ENCODE peak calls at places on chromosomes 11 and 22, in nine cellular contexts. One of them, this sample, is unnamed.

GRCh38 chr11:119373917-119374631 is 7.4 kb downstream of the USP2 start:
- DNase-seq in neuronal stem cell: peak; percentile 82
- DNase-seq in ascending aorta: no peak
- DNase-seq in Peyer's patch: peak; percentile 85
- DNase-seq in body of pancreas: peak; percentile 85
- DNase-seq in neural progenitor cell: peak; percentile 89
- DNase-seq in psoas muscle: peak; percentile 84
- DNase-seq in stomach: peak; percentile 83
- DNase-seq in aorta: peak; percentile 82
- DNase-seq in this sample: no peak

GRCh38 chr11:73152861-73153483 is 10.9 kb upstream of the FCHSD2 start:
- DNase-seq in stomach: peak; percentile 35
- DNase-seq in Peyer's patch: no peak
- DNase-seq in ascending aorta: no peak
- DNase-seq in neuronal stem cell: no peak
- DNase-seq in psoas muscle: no peak
- DNase-seq in aorta: no peak
- DNase-seq in neural progenitor cell: peak; percentile 15
- DNase-seq in body of pancreas: no peak
- DNase-seq in this sample: no peak

GRCh38 chr11:62909107-62909894 is 11.9 kb downstream of the CHRM1 start:
- DNase-seq in stomach: peak; percentile 90
- DNase-seq in ascending aorta: no peak
- DNase-seq in body of pancreas: peak; percentile 87
- DNase-seq in neuronal stem cell: peak; percentile 58
- DNase-seq in neural progenitor cell: peak; percentile 86
- DNase-seq in aorta: peak; percentile 68
- DNase-seq in psoas muscle: peak; percentile 75
- DNase-seq in Peyer's patch: peak; percentile 80
- DNase-seq in this sample: peak; percentile 69

GRCh38 chr22:38317237-38317994 is at the start of gene CSNK1E:
- DNase-seq in Peyer's patch: peak; percentile 86
- DNase-seq in psoas muscle: peak; percentile 90
- DNase-seq in neural progenitor cell: peak; percentile 92
- DNase-seq in neuronal stem cell: peak; percentile 69
- DNase-seq in stomach: peak; percentile 86
- DNase-seq in body of pancreas: peak; percentile 83
- DNase-seq in ascending aorta: peak; percentile 31
- DNase-seq in aorta: peak; percentile 86
- DNase-seq in this sample: peak; percentile 89

GRCh38 chr22:30884211-30885000 is 84.2 kb downstream of the MORC2 start:
- DNase-seq in aorta: peak; percentile 38
- DNase-seq in psoas muscle: peak; percentile 12
- DNase-seq in ascending aorta: no peak
- DNase-seq in neuronal stem cell: no peak
- DNase-seq in Peyer's patch: no peak
- DNase-seq in stomach: no peak
- DNase-seq in body of pancreas: no peak
- DNase-seq in neural progenitor cell: no peak
- DNase-seq in this sample: peak; percentile 22

GRCh38 chr11:28738549-28738948 is 630.4 kb downstream of the METTL15 start:
- DNase-seq in psoas muscle: no peak
- DNase-seq in neuronal stem cell: no peak
- DNase-seq in neural progenitor cell: no peak
- DNase-seq in stomach: no peak
- DNase-seq in ascending aorta: no peak
- DNase-seq in aorta: no peak
- DNase-seq in body of pancreas: no peak
- DNase-seq in Peyer's patch: no peak
- DNase-seq in this sample: no peak

GRCh38 chr22:19658967-19659804 is 55.1 kb upstream of the SEPTIN5 start:
- DNase-seq in Peyer's patch: no peak
- DNase-seq in aorta: no peak
- DNase-seq in neural progenitor cell: no peak
- DNase-seq in stomach: no peak
- DNase-seq in neuronal stem cell: no peak
- DNase-seq in psoas muscle: peak; percentile 24
- DNase-seq in ascending aorta: no peak
- DNase-seq in body of pancreas: no peak
- DNase-seq in this sample: no peak

GRCh38 chr11:31806186-31806943 is 4.8 kb downstream of the PAX6 start:
- DNase-seq in neuronal stem cell: no peak
- DNase-seq in ascending aorta: no peak
- DNase-seq in neural progenitor cell: peak; percentile 45
- DNase-seq in body of pancreas: no peak
- DNase-seq in Peyer's patch: peak; percentile 40
- DNase-seq in stomach: no peak
- DNase-seq in psoas muscle: no peak
- DNase-seq in aorta: no peak
- DNase-seq in this sample: no peak

GRCh38 chr11:104705475-104706195 is 192.6 kb downstream of the CASP12 start:
- DNase-seq in aorta: peak; percentile 63
- DNase-seq in Peyer's patch: no peak
- DNase-seq in stomach: peak; percentile 25
- DNase-seq in neuronal stem cell: no peak
- DNase-seq in psoas muscle: no peak
- DNase-seq in neural progenitor cell: no peak
- DNase-seq in ascending aorta: peak; percentile 12
- DNase-seq in body of pancreas: no peak
- DNase-seq in this sample: peak; percentile 25

GRCh38 chr11:75815345-75815983 is 454 bp downstream of the UVRAG start:
- DNase-seq in aorta: peak; percentile 69
- DNase-seq in ascending aorta: no peak
- DNase-seq in neural progenitor cell: no peak
- DNase-seq in stomach: peak; percentile 47
- DNase-seq in neuronal stem cell: no peak
- DNase-seq in body of pancreas: peak; percentile 60
- DNase-seq in Peyer's patch: no peak
- DNase-seq in psoas muscle: peak; percentile 68
- DNase-seq in this sample: peak; percentile 27

GRCh38 chr11:33269822-33270221 is 12.6 kb downstream of the HIPK3 start:
- DNase-seq in aorta: no peak
- DNase-seq in neural progenitor cell: no peak
- DNase-seq in stomach: no peak
- DNase-seq in neuronal stem cell: no peak
- DNase-seq in body of pancreas: no peak
- DNase-seq in Peyer's patch: no peak
- DNase-seq in psoas muscle: no peak
- DNase-seq in ascending aorta: no peak
- DNase-seq in this sample: no peak

GRCh38 chr11:72217856-72218745 is 1.5 kb downstream of the FOLR2 start:
- DNase-seq in neural progenitor cell: no peak
- DNase-seq in aorta: no peak
- DNase-seq in ascending aorta: no peak
- DNase-seq in psoas muscle: no peak
- DNase-seq in neuronal stem cell: no peak
- DNase-seq in body of pancreas: no peak
- DNase-seq in Peyer's patch: no peak
- DNase-seq in stomach: peak; percentile 10
- DNase-seq in this sample: no peak

GRCh38 chr22:37309221-37310074 is 27.1 kb downstream of the CYTH4 start:
- DNase-seq in neural progenitor cell: no peak
- DNase-seq in neuronal stem cell: no peak
- DNase-seq in aorta: no peak
- DNase-seq in psoas muscle: peak; percentile 39
- DNase-seq in body of pancreas: no peak
- DNase-seq in ascending aorta: no peak
- DNase-seq in stomach: no peak
- DNase-seq in Peyer's patch: no peak
- DNase-seq in this sample: peak; percentile 67

GRCh38 chr11:128098840-128099239 is 488.5 kb downstream of the ETS1 start:
- DNase-seq in Peyer's patch: no peak
- DNase-seq in neuronal stem cell: no peak
- DNase-seq in stomach: no peak
- DNase-seq in body of pancreas: no peak
- DNase-seq in psoas muscle: no peak
- DNase-seq in neural progenitor cell: no peak
- DNase-seq in ascending aorta: no peak
- DNase-seq in aorta: no peak
- DNase-seq in this sample: no peak
- H3K27me3 ChIP-seq in Peyer's patch: no peaks in the 10 kb centered on the region
- H3K27me3 ChIP-seq in neuronal stem cell: no peaks in the 10 kb centered on the region
- H3K27me3 ChIP-seq in stomach: no peaks in the 10 kb centered on the region
- H3K27me3 ChIP-seq in body of pancreas: no peaks in the 10 kb centered on the region
- H3K27me3 ChIP-seq in psoas muscle: peaks cover 5% of the 10 kb centered on the region
- H3K27me3 ChIP-seq in neural progenitor cell: no peaks in the 10 kb centered on the region
- H3K27me3 ChIP-seq in ascending aorta: no peaks in the 10 kb centered on the region
- H3K27me3 ChIP-seq in aorta: no peaks in the 10 kb centered on the region
- H3K27me3 ChIP-seq in this sample: no peaks in the 10 kb centered on the region

GRCh38 chr11:2446590-2447252 is 1.9 kb downstream of the KCNQ1 start:
- DNase-seq in stomach: no peak
- DNase-seq in aorta: peak; percentile 64
- DNase-seq in psoas muscle: peak; percentile 56
- DNase-seq in neural progenitor cell: no peak
- DNase-seq in neuronal stem cell: no peak
- DNase-seq in body of pancreas: no peak
- DNase-seq in ascending aorta: no peak
- DNase-seq in Peyer's patch: peak; percentile 56
- DNase-seq in this sample: no peak
- H3K27me3 ChIP-seq in stomach: peaks cover 9% of the 10 kb centered on the region
- H3K27me3 ChIP-seq in aorta: no peaks in the 10 kb centered on the region
- H3K27me3 ChIP-seq in psoas muscle: no peaks in the 10 kb centered on the region
- H3K27me3 ChIP-seq in neural progenitor cell: peaks cover 98% of the 10 kb centered on the region
- H3K27me3 ChIP-seq in neuronal stem cell: peaks cover 89% of the 10 kb centered on the region
- H3K27me3 ChIP-seq in body of pancreas: no peaks in the 10 kb centered on the region
- H3K27me3 ChIP-seq in ascending aorta: no peaks in the 10 kb centered on the region
- H3K27me3 ChIP-seq in Peyer's patch: no peaks in the 10 kb centered on the region
- H3K27me3 ChIP-seq in this sample: no peaks in the 10 kb centered on the region

GRCh38 chr11:46161201-46161600 is 39.9 kb upstream of the PHF21A start:
- DNase-seq in Peyer's patch: no peak
- DNase-seq in psoas muscle: no peak
- DNase-seq in ascending aorta: no peak
- DNase-seq in aorta: no peak
- DNase-seq in neural progenitor cell: no peak
- DNase-seq in stomach: no peak
- DNase-seq in neuronal stem cell: no peak
- DNase-seq in body of pancreas: no peak
- DNase-seq in this sample: no peak
- H3K27me3 ChIP-seq in Peyer's patch: no peaks in the 10 kb centered on the region
- H3K27me3 ChIP-seq in psoas muscle: no peaks in the 10 kb centered on the region
- H3K27me3 ChIP-seq in ascending aorta: no peaks in the 10 kb centered on the region
- H3K27me3 ChIP-seq in aorta: peaks cover 4% of the 10 kb centered on the region
- H3K27me3 ChIP-seq in neural progenitor cell: no peaks in the 10 kb centered on the region
- H3K27me3 ChIP-seq in stomach: no peaks in the 10 kb centered on the region
- H3K27me3 ChIP-seq in neuronal stem cell: peaks cover 16% of the 10 kb centered on the region
- H3K27me3 ChIP-seq in body of pancreas: no peaks in the 10 kb centered on the region
- H3K27me3 ChIP-seq in this sample: no peaks in the 10 kb centered on the region

GRCh38 chr11:1632053-1632714 is 2.6 kb downstream of the KRTAP5-5 start:
- DNase-seq in neural progenitor cell: no peak
- DNase-seq in stomach: no peak
- DNase-seq in Peyer's patch: no peak
- DNase-seq in neuronal stem cell: no peak
- DNase-seq in body of pancreas: peak; percentile 66
- DNase-seq in ascending aorta: no peak
- DNase-seq in aorta: no peak
- DNase-seq in psoas muscle: peak; percentile 34
- DNase-seq in this sample: no peak

GRCh38 chr11:1631066-1631568 is 1.5 kb downstream of the KRTAP5-5 start:
- DNase-seq in neural progenitor cell: no peak
- DNase-seq in psoas muscle: peak; percentile 23
- DNase-seq in body of pancreas: no peak
- DNase-seq in neuronal stem cell: no peak
- DNase-seq in aorta: no peak
- DNase-seq in ascending aorta: no peak
- DNase-seq in Peyer's patch: no peak
- DNase-seq in stomach: no peak
- DNase-seq in this sample: no peak

GRCh38 chr11:1628506-1629325 is 859 bp upstream of the KRTAP5-5 start:
- DNase-seq in aorta: peak; percentile 63
- DNase-seq in body of pancreas: peak; percentile 65
- DNase-seq in Peyer's patch: peak; percentile 75
- DNase-seq in ascending aorta: no peak
- DNase-seq in neuronal stem cell: peak; percentile 64
- DNase-seq in psoas muscle: peak; percentile 78
- DNase-seq in stomach: peak; percentile 58
- DNase-seq in neural progenitor cell: peak; percentile 79
- DNase-seq in this sample: peak; percentile 82

GRCh38 chr11:1625541-1625940 is 3.6 kb upstream of the KRTAP5-4 start:
- DNase-seq in body of pancreas: no peak
- DNase-seq in stomach: no peak
- DNase-seq in neural progenitor cell: no peak
- DNase-seq in aorta: no peak
- DNase-seq in Peyer's patch: no peak
- DNase-seq in psoas muscle: peak; percentile 12
- DNase-seq in neuronal stem cell: no peak
- DNase-seq in ascending aorta: no peak
- DNase-seq in this sample: no peak

GRCh38 chr11:1629326-1630185 is at the start of gene KRTAP5-5:
- DNase-seq in Peyer's patch: no peak
- DNase-seq in neural progenitor cell: no peak
- DNase-seq in aorta: peak; percentile 19
- DNase-seq in stomach: no peak
- DNase-seq in ascending aorta: no peak
- DNase-seq in psoas muscle: peak; percentile 34
- DNase-seq in neuronal stem cell: no peak
- DNase-seq in body of pancreas: no peak
- DNase-seq in this sample: no peak
- H3K27me3 ChIP-seq in Peyer's patch: no peaks in the 10 kb centered on the region
- H3K27me3 ChIP-seq in neural progenitor cell: peaks cover 44% of the 10 kb centered on the region
- H3K27me3 ChIP-seq in aorta: no peaks in the 10 kb centered on the region
- H3K27me3 ChIP-seq in stomach: no peaks in the 10 kb centered on the region
- H3K27me3 ChIP-seq in ascending aorta: no peaks in the 10 kb centered on the region
- H3K27me3 ChIP-seq in psoas muscle: no peaks in the 10 kb centered on the region
- H3K27me3 ChIP-seq in neuronal stem cell: peaks cover 44% of the 10 kb centered on the region
- H3K27me3 ChIP-seq in body of pancreas: no peaks in the 10 kb centered on the region
- H3K27me3 ChIP-seq in this sample: peaks cover 44% of the 10 kb centered on the region

This sample was measured in heart left ventricle.